ENCODE peak calls at places on chromosome 7, in six cellular contexts. F, Y, U, D, N and Q are unnamed samples.

GRCh38 chr7:7798510-7798909 is 80.1 kb upstream of the RPA3 start:
- DNase-seq in N (no peak), U (no peak), F (no peak), D (no peak), Y (no peak), Q (no peak)

GRCh38 chr7:140033779-140034363 is 28.9 kb downstream of the PARP12 start:
- DNase-seq in F (no peak), Y (no peak), D (no peak), N (no peak), U (no peak), Q (no peak)

GRCh38 chr7:154698726-154699291 is 304.1 kb downstream of the PAXIP1 start:
- DNase-seq in Y (peak; percentile 3), F (no peak), N (no peak), U (no peak), D (no peak), Q (no peak)

GRCh38 chr7:151141855-151142685 is 25.4 kb downstream of the GBX1 start:
- DNase-seq in D (no peak), Y (no peak), U (no peak), N (no peak), F (no peak), Q (no peak)

GRCh38 chr7:132469264-132469663 is 107.0 kb downstream of the PLXNA4 start:
- DNase-seq in D (no peak), U (no peak), N (no peak), F (no peak), Y (no peak), Q (no peak)

GRCh38 chr7:65809259-65809981 is 63.5 kb upstream of the VKORC1L1 start:
- DNase-seq in F (no peak), N (no peak), U (no peak), D (no peak), Y (no peak), Q (no peak)

GRCh38 chr7:131735151-131735550 is 178.7 kb upstream of the PODXL start:
- DNase-seq in N (no peak), D (peak; percentile 25), Y (no peak), U (no peak), F (no peak), Q (no peak)

GRCh38 chr7:14759785-14760184 is 142.8 kb downstream of the DGKB start:
- DNase-seq in U (no peak), N (no peak), F (no peak), Y (no peak), D (no peak), Q (no peak)

GRCh38 chr7:78129865-78130264 is 331.3 kb downstream of the PHTF2 start:
- DNase-seq in N (no peak), D (no peak), U (no peak), F (no peak), Y (no peak), Q (no peak)

GRCh38 chr7:32161708-32162107 is 91.5 kb upstream of the PDE1C start:
- DNase-seq in D (no peak), N (no peak), Y (no peak), F (no peak), U (no peak), Q (no peak)

GRCh38 chr7:5699467-5699866 is 82.0 kb downstream of the RNF216 start:
- DNase-seq in Y (no peak), N (no peak), D (no peak), F (no peak), U (no peak), Q (no peak)

GRCh38 chr7:111855161-111855841 is 293.0 kb upstream of the IMMP2L start:
- DNase-seq in N (no peak), F (no peak), Y (peak; percentile 15), U (no peak), D (peak; percentile 27), Q (no peak)

GRCh38 chr7:51545131-51545530 is 228.5 kb upstream of the COBL start:
- DNase-seq in U (no peak), D (no peak), Y (no peak), N (no peak), F (no peak), Q (no peak)

GRCh38 chr7:80439894-80440811 is 71.7 kb downstream of the GNAT3 start:
- DNase-seq in N (no peak), F (no peak), Y (no peak), D (peak; percentile 15), U (no peak), Q (no peak)

GRCh38 chr7:93117852-93118530 is at the start of gene SAMD9:
- DNase-seq in F (peak; percentile 56), Y (no peak), N (no peak), D (peak; percentile 60), U (peak; percentile 79), Q (peak; percentile 15)

GRCh38 chr7:134085315-134085714 is 41.8 kb upstream of the LRGUK start:
- DNase-seq in F (no peak), Y (no peak), U (no peak), N (no peak), D (no peak), Q (no peak)

GRCh38 chr7:134088199-134088598 is 38.9 kb upstream of the LRGUK start:
- DNase-seq in U (no peak), Y (no peak), N (no peak), F (no peak), D (no peak), Q (no peak)

GRCh38 chr7:134084488-134085144 is 42.5 kb upstream of the LRGUK start:
- DNase-seq in N (no peak), U (no peak), D (no peak), F (no peak), Y (no peak), Q (no peak)

GRCh38 chr7:134086998-134087735 is 40.0 kb upstream of the LRGUK start:
- DNase-seq in N (no peak), Y (no peak), F (no peak), U (no peak), D (no peak), Q (no peak)

DNA sequence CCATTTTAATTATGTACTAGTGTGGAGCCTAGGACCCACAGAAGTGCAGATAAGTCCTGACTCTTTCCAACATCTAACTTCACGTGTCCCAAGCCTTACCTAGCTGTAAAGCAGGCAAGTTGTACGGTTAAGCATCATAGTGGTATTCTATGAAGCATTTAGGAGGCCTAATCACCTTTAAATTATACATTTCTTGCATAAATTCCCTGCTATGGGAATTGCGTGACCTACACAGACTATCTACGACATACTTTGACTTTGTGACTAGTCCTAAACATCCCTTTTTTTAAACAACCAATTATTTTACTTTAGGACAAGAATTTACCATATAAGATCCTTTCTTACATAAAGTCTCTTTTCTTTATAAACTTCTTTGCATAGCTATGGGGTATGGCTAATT is 37.7 kb upstream of the LRGUK start:
- DNase-seq in U (no peak), D (no peak), N (no peak), F (no peak), Y (peak; percentile 21), Q (no peak)
- H3K9me3 ChIP-seq in U (peaks cover 51% of the 10 kb centered on the region), D (peaks cover 38% of the 10 kb centered on the region), N (no peaks in the 10 kb centered on the region), F (peaks cover 12% of the 10 kb centered on the region), Y (peaks cover 22% of the 10 kb centered on the region), Q (no peaks in the 10 kb centered on the region)

DNA sequence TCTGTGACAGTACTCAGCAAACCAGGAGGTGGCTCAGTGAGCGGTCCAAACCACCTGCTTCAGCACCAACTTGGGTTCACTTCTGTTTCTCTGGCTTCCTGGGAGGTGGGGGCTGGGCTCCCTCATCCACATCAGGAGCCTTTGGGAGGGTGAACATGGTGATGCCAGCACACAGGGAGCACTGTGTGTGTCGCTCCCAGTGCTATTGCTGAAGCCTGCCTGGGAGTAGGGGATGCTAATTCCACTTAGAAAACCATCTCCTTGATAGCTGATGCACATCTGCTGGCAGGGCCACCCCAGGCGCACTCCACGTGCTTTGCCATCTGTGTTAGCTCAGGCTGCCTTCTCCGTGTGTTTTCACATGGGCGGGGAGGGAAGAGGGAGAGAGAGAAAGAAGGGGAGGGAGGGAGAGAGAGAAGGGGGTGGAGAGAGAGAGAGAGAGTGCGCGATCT is 58.0 kb downstream of the RAMP3 start:
- DNase-seq in D (no peak), N (no peak), Y (no peak), U (no peak), F (no peak), Q (no peak)
- H3K27me3 ChIP-seq in D (peaks cover 4% of the 10 kb centered on the region), N (peaks cover 5% of the 10 kb centered on the region), Y (no peaks in the 10 kb centered on the region), U (peaks cover 96% of the 10 kb centered on the region), F (peaks cover 11% of the 10 kb centered on the region), Q (no peaks in the 10 kb centered on the region)

DNA sequence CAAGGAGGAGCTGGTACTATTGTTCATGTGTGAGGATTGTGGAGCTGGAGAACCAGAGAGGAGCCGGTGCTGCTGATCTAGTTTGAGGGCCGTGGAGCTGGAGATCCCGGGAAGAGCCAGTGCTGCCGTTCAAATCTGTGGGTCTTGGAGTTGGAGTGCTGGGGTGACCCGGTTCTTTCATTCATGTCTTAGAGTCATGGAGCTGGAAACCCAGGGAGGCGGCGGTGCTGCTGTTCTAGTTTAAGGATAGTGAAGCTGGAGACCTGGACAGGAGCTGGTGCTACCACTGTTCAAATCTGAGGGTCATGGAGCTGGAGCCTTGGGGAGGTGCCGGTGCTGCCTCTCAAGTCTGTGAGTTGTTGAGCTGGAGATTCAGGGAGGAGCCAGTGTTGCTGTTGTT is 88.5 kb upstream of the ZNF479 start:
- DNase-seq in F (no peak), N (no peak), D (no peak), Y (no peak), U (no peak), Q (no peak)
- H3K9me3 ChIP-seq in F (peaks cover 8% of the 10 kb centered on the region), N (no peaks in the 10 kb centered on the region), D (peaks cover 64% of the 10 kb centered on the region), Y (no peaks in the 10 kb centered on the region), U (no peaks in the 10 kb centered on the region), Q (peaks cover 3% of the 10 kb centered on the region)

GRCh38 chr7:11141541-11141940 is 167.9 kb downstream of the PHF14 start:
- DNase-seq in D (no peak), U (no peak), Y (no peak), N (no peak), F (no peak), Q (no peak)
- H3K27me3 ChIP-seq in D (no peaks in the 10 kb centered on the region), U (no peaks in the 10 kb centered on the region), Y (no peaks in the 10 kb centered on the region), N (no peaks in the 10 kb centered on the region), F (no peaks in the 10 kb centered on the region), Q (no peaks in the 10 kb centered on the region)

GRCh38 chr7:156096806-156097538 is 284.7 kb upstream of the SHH start:
- DNase-seq in Y (no peak), N (no peak), D (no peak), F (no peak), U (no peak), Q (no peak)

GRCh38 chr7:156094350-156095146 is 282.3 kb upstream of the SHH start:
- DNase-seq in N (peak; percentile 29), Y (no peak), U (no peak), F (no peak), D (no peak), Q (no peak)

GRCh38 chr7:156099085-156099484 is 286.8 kb upstream of the SHH start:
- DNase-seq in F (no peak), Y (no peak), N (no peak), U (no peak), D (no peak), Q (no peak)

GRCh38 chr7:156092307-156092706 is 280.0 kb upstream of the SHH start:
- DNase-seq in Y (no peak), D (no peak), F (no peak), U (no peak), N (no peak), Q (no peak)

GRCh38 chr7:156095908-156096539 is 283.8 kb upstream of the SHH start:
- DNase-seq in U (no peak), N (no peak), Y (no peak), D (no peak), F (no peak), Q (no peak)
- H3K9me3 ChIP-seq in U (no peaks in the 10 kb centered on the region), N (no peaks in the 10 kb centered on the region), Y (no peaks in the 10 kb centered on the region), D (no peaks in the 10 kb centered on the region), F (no peaks in the 10 kb centered on the region), Q (no peaks in the 10 kb centered on the region)

DNA sequence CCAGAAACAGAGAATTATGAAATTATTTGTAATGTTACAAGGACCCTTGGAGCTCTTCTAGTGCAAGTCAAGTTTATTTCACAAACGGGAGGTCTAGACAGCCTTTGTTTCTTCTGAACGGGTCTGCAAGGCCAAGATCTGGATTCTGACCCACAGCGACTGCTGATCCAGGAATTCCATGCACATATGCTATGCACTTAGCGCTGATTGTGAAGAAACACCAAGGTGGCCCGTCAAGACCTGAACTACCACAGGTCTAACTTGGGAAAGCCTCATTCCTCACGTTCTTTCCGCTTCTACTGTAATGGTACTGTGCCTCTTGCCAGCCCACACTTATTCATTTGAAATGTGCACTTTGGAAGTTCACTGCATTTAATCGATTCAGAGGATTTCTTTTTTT is 249.7 kb upstream of the C7orf33 start:
- DNase-seq in Y (no peak), D (no peak), U (no peak), F (no peak), N (no peak), Q (no peak)
- H3K27me3 ChIP-seq in Y (no peaks in the 10 kb centered on the region), D (peaks cover 62% of the 10 kb centered on the region), U (peaks cover 99% of the 10 kb centered on the region), F (peaks cover 36% of the 10 kb centered on the region), N (peaks cover 11% of the 10 kb centered on the region), Q (no peaks in the 10 kb centered on the region)